ENCODE peak calls at places on chromosomes 4 and X, in eight cellular contexts. One of them, this sample, is unnamed.

GRCh38 chr4:123709336-123709735 is 312.7 kb downstream of the SPRY1 start:
- DNase-seq in Panc1: no peak
- DNase-seq in stomach: no peak
- DNase-seq in prostate gland: no peak
- DNase-seq in HCT116: peak; percentile 6
- DNase-seq in GM12878: no peak
- DNase-seq in transverse colon: peak; percentile 52
- DNase-seq in upper lobe of left lung: no peak
- DNase-seq in this sample: no peak

GRCh38 chrX:97597954-97598353 is 714.2 kb downstream of the RPA4 start:
- DNase-seq in Panc1: no peak
- DNase-seq in prostate gland: no peak
- DNase-seq in HCT116: no peak
- DNase-seq in upper lobe of left lung: no peak
- DNase-seq in transverse colon: no peak
- DNase-seq in GM12878: no peak
- DNase-seq in stomach: no peak
- DNase-seq in this sample: no peak

GRCh38 chrX:10157032-10157341 is 212 bp downstream of the CLCN4 start:
- DNase-seq in transverse colon: no peak
- DNase-seq in upper lobe of left lung: no peak
- DNase-seq in Panc1: no peak
- DNase-seq in stomach: no peak
- DNase-seq in GM12878: no peak
- DNase-seq in HCT116: no peak
- DNase-seq in prostate gland: no peak
- DNase-seq in this sample: no peak

GRCh38 chr4:76489799-76490176 is 54.8 kb downstream of the SHROOM3 start:
- DNase-seq in GM12878: no peak
- DNase-seq in prostate gland: no peak
- DNase-seq in stomach: no peak
- DNase-seq in Panc1: no peak
- DNase-seq in HCT116: no peak
- DNase-seq in transverse colon: no peak
- DNase-seq in upper lobe of left lung: no peak
- DNase-seq in this sample: no peak

GRCh38 chr4:119744580-119744979 is 116.0 kb upstream of the PDE5A start:
- DNase-seq in upper lobe of left lung: no peak
- DNase-seq in stomach: no peak
- DNase-seq in Panc1: no peak
- DNase-seq in transverse colon: no peak
- DNase-seq in GM12878: no peak
- DNase-seq in HCT116: no peak
- DNase-seq in prostate gland: no peak
- DNase-seq in this sample: no peak

GRCh38 chrX:102720237-102721168 is at the start of gene GPRASP3:
- DNase-seq in prostate gland: peak; percentile 76
- DNase-seq in transverse colon: peak; percentile 80
- DNase-seq in stomach: peak; percentile 78
- DNase-seq in upper lobe of left lung: peak; percentile 84
- DNase-seq in Panc1: peak; percentile 71
- DNase-seq in HCT116: no peak
- DNase-seq in GM12878: no peak
- DNase-seq in this sample: peak; percentile 68

GRCh38 chr4:128387600-128388351 is 100.2 kb upstream of the PGRMC2 start:
- DNase-seq in HCT116: no peak
- DNase-seq in stomach: no peak
- DNase-seq in GM12878: no peak
- DNase-seq in upper lobe of left lung: no peak
- DNase-seq in prostate gland: no peak
- DNase-seq in Panc1: no peak
- DNase-seq in transverse colon: no peak
- DNase-seq in this sample: no peak

GRCh38 chrX:127879585-127879984 is 172.6 kb downstream of the ACTRT1 start:
- DNase-seq in upper lobe of left lung: no peak
- DNase-seq in HCT116: no peak
- DNase-seq in Panc1: no peak
- DNase-seq in transverse colon: no peak
- DNase-seq in prostate gland: no peak
- DNase-seq in GM12878: no peak
- DNase-seq in stomach: no peak
- DNase-seq in this sample: no peak

GRCh38 chr4:128060130-128060619 is 937 bp upstream of the LARP1B start:
- DNase-seq in transverse colon: no peak
- DNase-seq in Panc1: no peak
- DNase-seq in GM12878: no peak
- DNase-seq in upper lobe of left lung: no peak
- DNase-seq in stomach: no peak
- DNase-seq in prostate gland: no peak
- DNase-seq in HCT116: no peak
- DNase-seq in this sample: no peak

GRCh38 chrX:143998261-143998660 is 114.4 kb downstream of the UBE2NL start:
- DNase-seq in prostate gland: no peak
- DNase-seq in Panc1: no peak
- DNase-seq in upper lobe of left lung: no peak
- DNase-seq in HCT116: no peak
- DNase-seq in stomach: no peak
- DNase-seq in GM12878: no peak
- DNase-seq in transverse colon: no peak
- DNase-seq in this sample: no peak

GRCh38 chr4:142663828-142664227 is 182.3 kb downstream of the INPP4B start:
- DNase-seq in transverse colon: no peak
- DNase-seq in upper lobe of left lung: no peak
- DNase-seq in HCT116: no peak
- DNase-seq in prostate gland: no peak
- DNase-seq in stomach: no peak
- DNase-seq in Panc1: no peak
- DNase-seq in GM12878: no peak
- DNase-seq in this sample: no peak

GRCh38 chrX:123267220-123267619 is 83.1 kb downstream of the GRIA3 start:
- DNase-seq in Panc1: no peak
- DNase-seq in upper lobe of left lung: no peak
- DNase-seq in transverse colon: no peak
- DNase-seq in GM12878: no peak
- DNase-seq in HCT116: no peak
- DNase-seq in stomach: no peak
- DNase-seq in prostate gland: no peak
- DNase-seq in this sample: no peak

GRCh38 chrX:154648931-154649863 is 4.2 kb downstream of the CTAG2 start:
- DNase-seq in upper lobe of left lung: no peak
- DNase-seq in HCT116: no peak
- DNase-seq in Panc1: no peak
- DNase-seq in stomach: no peak
- DNase-seq in prostate gland: no peak
- DNase-seq in GM12878: no peak
- DNase-seq in transverse colon: no peak
- DNase-seq in this sample: no peak

GRCh38 chr4:126708716-126709115 is 924.0 kb upstream of the INTU start:
- DNase-seq in HCT116: no peak
- DNase-seq in transverse colon: no peak
- DNase-seq in stomach: no peak
- DNase-seq in upper lobe of left lung: no peak
- DNase-seq in GM12878: no peak
- DNase-seq in Panc1: no peak
- DNase-seq in prostate gland: no peak
- DNase-seq in this sample: no peak

GRCh38 chrX:124736553-124737240 is 390.3 kb downstream of the SH2D1A start:
- DNase-seq in transverse colon: no peak
- DNase-seq in upper lobe of left lung: no peak
- DNase-seq in HCT116: no peak
- DNase-seq in GM12878: no peak
- DNase-seq in stomach: no peak
- DNase-seq in prostate gland: no peak
- DNase-seq in Panc1: no peak
- DNase-seq in this sample: no peak

GRCh38 chr4:48315728-48316630 is 25.4 kb upstream of the SLAIN2 start:
- DNase-seq in transverse colon: no peak
- DNase-seq in prostate gland: peak; percentile 17
- DNase-seq in upper lobe of left lung: no peak
- DNase-seq in HCT116: peak; percentile 66
- DNase-seq in stomach: no peak
- DNase-seq in Panc1: no peak
- DNase-seq in GM12878: no peak
- DNase-seq in this sample: no peak

GRCh38 chrX:6644411-6644810 is 109.5 kb upstream of the VCX3A start:
- DNase-seq in HCT116: no peak
- DNase-seq in upper lobe of left lung: no peak
- DNase-seq in stomach: no peak
- DNase-seq in transverse colon: no peak
- DNase-seq in GM12878: no peak
- DNase-seq in Panc1: no peak
- DNase-seq in prostate gland: no peak
- DNase-seq in this sample: no peak
- H3K4me1 ChIP-seq in HCT116: no peaks in the 10 kb centered on the region
- H3K4me1 ChIP-seq in upper lobe of left lung: no peaks in the 10 kb centered on the region
- H3K4me1 ChIP-seq in stomach: no peaks in the 10 kb centered on the region
- H3K4me1 ChIP-seq in transverse colon: no peaks in the 10 kb centered on the region
- H3K4me1 ChIP-seq in GM12878: no peaks in the 10 kb centered on the region
- H3K4me1 ChIP-seq in Panc1: no peaks in the 10 kb centered on the region
- H3K4me1 ChIP-seq in prostate gland: no peaks in the 10 kb centered on the region
- H3K4me1 ChIP-seq in this sample: no peaks in the 10 kb centered on the region

DNA sequence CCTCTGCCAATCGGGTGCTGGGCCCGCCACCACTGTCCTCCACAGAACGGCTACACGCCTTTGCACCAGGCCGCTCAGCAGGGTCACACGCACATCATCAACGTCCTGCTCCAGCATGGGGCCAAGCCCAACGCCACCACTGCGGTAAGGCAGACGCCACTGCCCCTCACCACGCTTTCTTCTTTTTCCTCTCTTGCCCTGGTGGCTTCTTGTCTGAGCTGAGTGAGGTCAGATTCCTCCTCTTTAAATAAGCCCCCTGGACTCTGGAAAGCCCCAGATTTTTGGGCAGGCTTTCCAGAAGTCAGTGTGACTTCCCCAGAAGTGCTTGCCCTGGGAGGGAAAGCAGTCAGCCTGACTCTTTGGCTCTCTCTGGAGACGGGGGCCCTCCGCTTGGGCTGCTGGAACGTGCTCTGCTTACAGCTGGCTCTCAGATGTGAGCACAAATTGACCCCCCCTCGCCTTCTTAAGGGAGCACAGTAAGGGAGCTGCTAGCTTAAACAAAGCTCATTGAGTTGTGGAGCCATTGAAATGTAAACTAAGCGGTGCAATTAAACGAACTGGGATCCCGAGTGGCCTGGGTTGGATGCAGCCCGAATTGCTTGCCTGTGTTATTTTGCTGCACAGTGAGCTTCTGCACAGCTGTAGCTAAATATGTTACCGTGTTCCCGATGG is 243.1 kb downstream of the ANK2 start:
- DNase-seq in HCT116: no peak
- DNase-seq in stomach: no peak
- DNase-seq in upper lobe of left lung: no peak
- DNase-seq in Panc1: no peak
- DNase-seq in GM12878: no peak
- DNase-seq in transverse colon: peak; percentile 19
- DNase-seq in prostate gland: no peak
- DNase-seq in this sample: no peak
- TF ChIP-seq POLR2AphosphoS5 in HCT116: no peak
- TF ChIP-seq POLR2AphosphoS5 in stomach: no peak
- TF ChIP-seq POLR2AphosphoS5 in upper lobe of left lung: no peak
- TF ChIP-seq POLR2AphosphoS5 in Panc1: no peak
- TF ChIP-seq POLR2AphosphoS5 in GM12878: no peak
- TF ChIP-seq POLR2AphosphoS5 in transverse colon: no peak
- TF ChIP-seq POLR2AphosphoS5 in prostate gland: no peak
- TF ChIP-seq POLR2AphosphoS5 in this sample: no peak

GRCh38 chrX:45515262-45516215 is 314.9 kb upstream of the DIPK2B start:
- DNase-seq in stomach: peak; percentile 42
- DNase-seq in prostate gland: peak; percentile 58
- DNase-seq in Panc1: peak; percentile 80
- DNase-seq in HCT116: peak; percentile 62
- DNase-seq in transverse colon: peak; percentile 43
- DNase-seq in upper lobe of left lung: peak; percentile 83
- DNase-seq in GM12878: no peak
- DNase-seq in this sample: no peak
- H3K4me3 ChIP-seq in stomach: no peak overlapping the region
- H3K4me3 ChIP-seq in prostate gland: no peak overlapping the region
- H3K4me3 ChIP-seq in Panc1: no peak overlapping the region
- H3K4me3 ChIP-seq in HCT116: no peak overlapping the region
- H3K4me3 ChIP-seq in transverse colon: no peak overlapping the region
- H3K4me3 ChIP-seq in upper lobe of left lung: no peak overlapping the region
- H3K4me3 ChIP-seq in GM12878: no peak overlapping the region
- H3K4me3 ChIP-seq in this sample: no peak overlapping the region

DNA sequence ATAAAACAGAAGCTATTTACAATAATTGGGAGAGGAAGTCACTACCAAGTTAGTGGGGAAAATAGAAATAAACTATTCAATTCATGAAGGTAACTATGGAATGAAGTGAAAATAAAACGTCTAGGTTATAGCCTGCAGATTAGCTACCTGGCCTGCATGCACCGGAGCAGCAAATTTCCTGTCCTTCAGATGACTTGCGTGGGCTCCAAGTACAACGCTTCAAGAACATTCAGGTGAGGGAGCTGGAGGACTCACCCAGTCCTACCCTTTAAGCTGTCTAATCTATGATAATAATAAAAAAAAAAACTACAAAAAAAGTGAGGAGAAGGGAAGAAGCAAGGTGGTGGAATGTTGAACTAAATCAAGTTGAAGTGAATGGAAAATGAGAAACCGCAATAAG is 13.2 kb downstream of the C4orf54 start:
- DNase-seq in upper lobe of left lung: no peak
- DNase-seq in stomach: no peak
- DNase-seq in HCT116: no peak
- DNase-seq in GM12878: no peak
- DNase-seq in prostate gland: no peak
- DNase-seq in transverse colon: no peak
- DNase-seq in Panc1: no peak
- DNase-seq in this sample: no peak
- H3K4me1 ChIP-seq in upper lobe of left lung: no peaks in the 10 kb centered on the region
- H3K4me1 ChIP-seq in stomach: peaks cover 16% of the 10 kb centered on the region
- H3K4me1 ChIP-seq in HCT116: no peaks in the 10 kb centered on the region
- H3K4me1 ChIP-seq in GM12878: no peaks in the 10 kb centered on the region
- H3K4me1 ChIP-seq in prostate gland: no peaks in the 10 kb centered on the region
- H3K4me1 ChIP-seq in transverse colon: no peaks in the 10 kb centered on the region
- H3K4me1 ChIP-seq in Panc1: no peaks in the 10 kb centered on the region
- H3K4me1 ChIP-seq in this sample: no peaks in the 10 kb centered on the region

GRCh38 chr4:155953151-155954117 is at the start of gene CTSO:
- DNase-seq in prostate gland: peak; percentile 68
- DNase-seq in Panc1: peak; percentile 59
- DNase-seq in upper lobe of left lung: peak; percentile 72
- DNase-seq in HCT116: peak; percentile 56
- DNase-seq in transverse colon: peak; percentile 75
- DNase-seq in GM12878: peak; percentile 48
- DNase-seq in stomach: peak; percentile 72
- DNase-seq in this sample: peak; percentile 65
- TF ChIP-seq POLR2AphosphoS5 in prostate gland: peak; percentile 43
- TF ChIP-seq POLR2AphosphoS5 in Panc1: peak; percentile 51
- TF ChIP-seq POLR2AphosphoS5 in upper lobe of left lung: no peak
- TF ChIP-seq POLR2AphosphoS5 in HCT116: peak; percentile 49
- TF ChIP-seq POLR2AphosphoS5 in transverse colon: peak; percentile 53
- TF ChIP-seq POLR2AphosphoS5 in GM12878: peak; percentile 86
- TF ChIP-seq POLR2AphosphoS5 in stomach: peak; percentile 58
- TF ChIP-seq POLR2AphosphoS5 in this sample: peak; percentile 36